ENCODE peak calls at places on chromosomes 4 and X, in ten cellular contexts. One of them, this sample, is unnamed.

GRCh38 chr4:23320881-23321612 is 568.8 kb downstream of the PPARGC1A start:
- DNase-seq in lower leg skin: no peak
- DNase-seq in endothelial cell of umbilical vein: no peak
- DNase-seq in HCT116: no peak
- DNase-seq in transverse colon: no peak
- DNase-seq in upper lobe of left lung: no peak
- DNase-seq in Peyer's patch: no peak
- DNase-seq in adrenal gland: no peak
- DNase-seq in suprapubic skin: no peak
- DNase-seq in A549: no peak
- DNase-seq in this sample: no peak

GRCh38 chr4:26763063-26763462 is 97.6 kb upstream of the STIM2 start:
- DNase-seq in transverse colon: no peak
- DNase-seq in upper lobe of left lung: no peak
- DNase-seq in A549: no peak
- DNase-seq in Peyer's patch: no peak
- DNase-seq in adrenal gland: no peak
- DNase-seq in lower leg skin: no peak
- DNase-seq in suprapubic skin: no peak
- DNase-seq in endothelial cell of umbilical vein: no peak
- DNase-seq in HCT116: no peak
- DNase-seq in this sample: no peak

GRCh38 chr4:128349921-128350320 is 62.3 kb upstream of the PGRMC2 start:
- DNase-seq in suprapubic skin: no peak
- DNase-seq in A549: peak; percentile 94
- DNase-seq in lower leg skin: no peak
- DNase-seq in Peyer's patch: no peak
- DNase-seq in HCT116: no peak
- DNase-seq in transverse colon: no peak
- DNase-seq in adrenal gland: no peak
- DNase-seq in upper lobe of left lung: no peak
- DNase-seq in endothelial cell of umbilical vein: no peak
- DNase-seq in this sample: no peak

GRCh38 chrX:119008122-119008744 is 33.8 kb downstream of the LONRF3 start:
- DNase-seq in lower leg skin: no peak
- DNase-seq in Peyer's patch: peak; percentile 49
- DNase-seq in suprapubic skin: no peak
- DNase-seq in adrenal gland: no peak
- DNase-seq in HCT116: no peak
- DNase-seq in transverse colon: peak; percentile 21
- DNase-seq in upper lobe of left lung: no peak
- DNase-seq in A549: peak; percentile 28
- DNase-seq in endothelial cell of umbilical vein: peak; percentile 44
- DNase-seq in this sample: peak; percentile 9

GRCh38 chr4:11483076-11483475 is 54.4 kb upstream of the HS3ST1 start:
- DNase-seq in Peyer's patch: no peak
- DNase-seq in transverse colon: no peak
- DNase-seq in upper lobe of left lung: no peak
- DNase-seq in HCT116: no peak
- DNase-seq in suprapubic skin: no peak
- DNase-seq in lower leg skin: no peak
- DNase-seq in endothelial cell of umbilical vein: peak; percentile 15
- DNase-seq in A549: no peak
- DNase-seq in adrenal gland: no peak
- DNase-seq in this sample: no peak

GRCh38 chrX:121456315-121456714 is 408.9 kb downstream of the GLUD2 start:
- DNase-seq in Peyer's patch: no peak
- DNase-seq in adrenal gland: no peak
- DNase-seq in upper lobe of left lung: no peak
- DNase-seq in transverse colon: no peak
- DNase-seq in lower leg skin: no peak
- DNase-seq in suprapubic skin: no peak
- DNase-seq in HCT116: no peak
- DNase-seq in A549: no peak
- DNase-seq in endothelial cell of umbilical vein: no peak
- DNase-seq in this sample: no peak

GRCh38 chr4:79308087-79308486 is 17.8 kb downstream of the NAA11 start:
- DNase-seq in upper lobe of left lung: no peak
- DNase-seq in HCT116: no peak
- DNase-seq in A549: no peak
- DNase-seq in transverse colon: no peak
- DNase-seq in adrenal gland: no peak
- DNase-seq in Peyer's patch: no peak
- DNase-seq in lower leg skin: no peak
- DNase-seq in endothelial cell of umbilical vein: no peak
- DNase-seq in suprapubic skin: no peak
- DNase-seq in this sample: no peak

GRCh38 chr4:145531193-145531592 is 49.5 kb downstream of the SMAD1 start:
- DNase-seq in A549: no peak
- DNase-seq in lower leg skin: no peak
- DNase-seq in upper lobe of left lung: no peak
- DNase-seq in Peyer's patch: no peak
- DNase-seq in adrenal gland: no peak
- DNase-seq in HCT116: no peak
- DNase-seq in endothelial cell of umbilical vein: no peak
- DNase-seq in suprapubic skin: no peak
- DNase-seq in transverse colon: peak; percentile 13
- DNase-seq in this sample: no peak

GRCh38 chr4:145452447-145453162 is 29.0 kb upstream of the SMAD1 start:
- DNase-seq in upper lobe of left lung: no peak
- DNase-seq in endothelial cell of umbilical vein: peak; percentile 55
- DNase-seq in suprapubic skin: no peak
- DNase-seq in HCT116: no peak
- DNase-seq in Peyer's patch: no peak
- DNase-seq in A549: no peak
- DNase-seq in adrenal gland: no peak
- DNase-seq in lower leg skin: no peak
- DNase-seq in transverse colon: no peak
- DNase-seq in this sample: no peak

GRCh38 chr4:10983274-10983673 is 298.7 kb upstream of the CLNK start:
- DNase-seq in lower leg skin: no peak
- DNase-seq in Peyer's patch: no peak
- DNase-seq in endothelial cell of umbilical vein: no peak
- DNase-seq in upper lobe of left lung: no peak
- DNase-seq in adrenal gland: no peak
- DNase-seq in A549: no peak
- DNase-seq in suprapubic skin: no peak
- DNase-seq in transverse colon: peak; percentile 9
- DNase-seq in HCT116: no peak
- DNase-seq in this sample: no peak

GRCh38 chrX:70497026-70497425 is 52.4 kb downstream of the DLG3 start:
- DNase-seq in lower leg skin: no peak
- DNase-seq in A549: no peak
- DNase-seq in HCT116: no peak
- DNase-seq in transverse colon: no peak
- DNase-seq in upper lobe of left lung: no peak
- DNase-seq in adrenal gland: no peak
- DNase-seq in Peyer's patch: no peak
- DNase-seq in suprapubic skin: no peak
- DNase-seq in endothelial cell of umbilical vein: no peak
- DNase-seq in this sample: no peak

GRCh38 chr4:156781852-156782251 is 189.7 kb downstream of the PDGFC start:
- DNase-seq in lower leg skin: no peak
- DNase-seq in A549: peak; percentile 9
- DNase-seq in Peyer's patch: no peak
- DNase-seq in adrenal gland: no peak
- DNase-seq in transverse colon: no peak
- DNase-seq in HCT116: peak; percentile 29
- DNase-seq in suprapubic skin: no peak
- DNase-seq in endothelial cell of umbilical vein: no peak
- DNase-seq in upper lobe of left lung: no peak
- DNase-seq in this sample: no peak

GRCh38 chr4:16775411-16776154 is 122.9 kb downstream of the LDB2 start:
- DNase-seq in endothelial cell of umbilical vein: no peak
- DNase-seq in lower leg skin: no peak
- DNase-seq in adrenal gland: no peak
- DNase-seq in suprapubic skin: no peak
- DNase-seq in transverse colon: no peak
- DNase-seq in A549: no peak
- DNase-seq in HCT116: no peak
- DNase-seq in upper lobe of left lung: no peak
- DNase-seq in Peyer's patch: no peak
- DNase-seq in this sample: no peak

GRCh38 chrX:64265265-64265664 is 34.9 kb upstream of the ASB12 start:
- DNase-seq in transverse colon: no peak
- DNase-seq in HCT116: no peak
- DNase-seq in Peyer's patch: no peak
- DNase-seq in A549: no peak
- DNase-seq in lower leg skin: no peak
- DNase-seq in adrenal gland: no peak
- DNase-seq in endothelial cell of umbilical vein: no peak
- DNase-seq in upper lobe of left lung: no peak
- DNase-seq in suprapubic skin: no peak
- DNase-seq in this sample: no peak

DNA sequence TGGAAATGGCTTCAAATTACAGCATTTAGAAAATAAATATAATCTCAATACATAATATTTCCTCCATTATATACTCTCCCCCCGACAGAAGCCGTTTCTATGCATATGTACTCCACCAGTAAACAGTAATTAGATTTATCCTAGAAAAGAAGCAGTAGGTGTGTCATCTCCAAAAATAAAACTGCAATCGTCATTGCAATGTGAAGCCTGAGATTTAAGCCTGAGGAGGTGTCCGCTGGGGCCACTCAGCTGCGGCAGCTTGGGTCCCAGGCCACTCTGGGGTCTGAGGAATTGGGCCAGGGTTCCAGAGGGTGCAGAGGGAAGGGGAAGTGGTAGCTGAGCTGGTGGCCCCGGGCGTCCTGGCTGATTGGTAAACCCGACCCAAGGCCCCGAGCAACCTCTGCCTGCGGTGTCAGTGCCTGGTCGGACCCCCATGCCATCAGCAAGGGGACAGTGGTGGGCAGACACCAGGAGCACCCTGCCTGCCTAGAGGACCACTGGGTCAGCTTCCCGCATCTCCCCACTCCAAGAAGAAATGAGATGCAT is 7.8 kb upstream of the MXD4 start:
- DNase-seq in transverse colon: no peak
- DNase-seq in suprapubic skin: no peak
- DNase-seq in Peyer's patch: no peak
- DNase-seq in A549: no peak
- DNase-seq in upper lobe of left lung: no peak
- DNase-seq in HCT116: no peak
- DNase-seq in adrenal gland: no peak
- DNase-seq in endothelial cell of umbilical vein: no peak
- DNase-seq in lower leg skin: no peak
- DNase-seq in this sample: no peak
- TF ChIP-seq POLR2A in transverse colon: no peak
- TF ChIP-seq POLR2A in suprapubic skin: no peak
- TF ChIP-seq POLR2A in Peyer's patch: no peak
- TF ChIP-seq POLR2A in A549: no peak
- TF ChIP-seq POLR2A in upper lobe of left lung: no peak
- TF ChIP-seq POLR2A in HCT116: no peak
- TF ChIP-seq POLR2A in adrenal gland: no peak
- TF ChIP-seq POLR2A in endothelial cell of umbilical vein: no peak
- TF ChIP-seq POLR2A in lower leg skin: no peak
- TF ChIP-seq POLR2A in this sample: no peak

GRCh38 chr4:337932-338758 is 531 bp downstream of the ZNF141 start:
- DNase-seq in lower leg skin: peak; percentile 31
- DNase-seq in transverse colon: no peak
- DNase-seq in endothelial cell of umbilical vein: no peak
- DNase-seq in upper lobe of left lung: peak; percentile 38
- DNase-seq in A549: peak; percentile 22
- DNase-seq in adrenal gland: no peak
- DNase-seq in suprapubic skin: peak; percentile 76
- DNase-seq in Peyer's patch: no peak
- DNase-seq in HCT116: no peak
- DNase-seq in this sample: no peak
- TF ChIP-seq POLR2A in lower leg skin: no peak
- TF ChIP-seq POLR2A in transverse colon: no peak
- TF ChIP-seq POLR2A in endothelial cell of umbilical vein: no peak
- TF ChIP-seq POLR2A in upper lobe of left lung: no peak
- TF ChIP-seq POLR2A in A549: no peak
- TF ChIP-seq POLR2A in adrenal gland: no peak
- TF ChIP-seq POLR2A in suprapubic skin: peak; percentile 1
- TF ChIP-seq POLR2A in Peyer's patch: no peak
- TF ChIP-seq POLR2A in HCT116: no peak
- TF ChIP-seq POLR2A in this sample: no peak

DNA sequence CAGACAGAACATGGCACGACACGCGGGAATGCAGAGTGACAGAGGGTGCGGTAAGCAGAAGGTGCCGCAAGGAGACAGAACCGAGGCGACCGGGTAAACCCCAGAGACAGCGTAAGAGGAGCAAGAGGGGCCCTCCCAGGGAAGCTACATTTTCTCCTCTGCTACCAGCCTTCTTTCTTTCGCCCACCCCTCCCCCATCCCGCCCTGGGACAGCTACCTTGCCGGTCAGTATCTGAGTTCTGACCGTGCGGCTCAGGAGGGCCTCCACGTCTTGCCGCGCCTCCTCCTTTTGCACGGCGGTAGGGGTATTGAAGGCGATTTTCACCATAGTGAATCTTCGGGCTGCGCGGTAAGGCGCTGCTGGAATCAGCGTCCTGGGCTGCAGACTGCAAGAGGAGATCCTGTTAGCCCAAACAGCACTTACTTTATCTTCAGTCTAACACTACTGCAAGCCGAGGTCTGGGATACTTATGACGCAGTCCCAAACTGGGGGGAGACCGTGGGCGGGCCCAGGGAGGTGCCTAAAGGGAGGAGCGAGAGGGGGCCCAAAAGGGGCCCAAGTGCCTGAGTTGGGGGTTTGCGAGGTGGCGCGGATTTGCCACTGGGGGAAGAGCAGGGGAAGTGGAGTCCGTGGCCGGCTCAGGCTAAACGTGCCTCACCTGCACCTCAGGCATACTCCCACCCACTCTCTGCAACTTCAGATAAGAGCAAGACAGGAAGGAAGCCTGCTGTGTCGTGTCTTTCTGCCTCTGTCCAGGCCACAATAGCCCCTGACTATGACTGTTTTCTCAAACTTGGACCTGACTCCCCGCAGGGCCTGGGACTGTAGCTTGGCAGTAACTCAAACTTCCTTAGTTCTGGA is at the start of gene ITM2A:
- DNase-seq in A549: no peak
- DNase-seq in adrenal gland: no peak
- DNase-seq in suprapubic skin: peak; percentile 61
- DNase-seq in Peyer's patch: peak; percentile 51
- DNase-seq in upper lobe of left lung: peak; percentile 23
- DNase-seq in lower leg skin: peak; percentile 14
- DNase-seq in HCT116: no peak
- DNase-seq in transverse colon: peak; percentile 34
- DNase-seq in endothelial cell of umbilical vein: peak; percentile 0
- DNase-seq in this sample: no peak
- TF ChIP-seq POLR2A in A549: no peak
- TF ChIP-seq POLR2A in adrenal gland: no peak
- TF ChIP-seq POLR2A in suprapubic skin: no peak
- TF ChIP-seq POLR2A in Peyer's patch: no peak
- TF ChIP-seq POLR2A in upper lobe of left lung: peak; percentile 31
- TF ChIP-seq POLR2A in lower leg skin: no peak
- TF ChIP-seq POLR2A in HCT116: no peak
- TF ChIP-seq POLR2A in transverse colon: peak; percentile 28
- TF ChIP-seq POLR2A in endothelial cell of umbilical vein: no peak
- TF ChIP-seq POLR2A in this sample: no peak

DNA sequence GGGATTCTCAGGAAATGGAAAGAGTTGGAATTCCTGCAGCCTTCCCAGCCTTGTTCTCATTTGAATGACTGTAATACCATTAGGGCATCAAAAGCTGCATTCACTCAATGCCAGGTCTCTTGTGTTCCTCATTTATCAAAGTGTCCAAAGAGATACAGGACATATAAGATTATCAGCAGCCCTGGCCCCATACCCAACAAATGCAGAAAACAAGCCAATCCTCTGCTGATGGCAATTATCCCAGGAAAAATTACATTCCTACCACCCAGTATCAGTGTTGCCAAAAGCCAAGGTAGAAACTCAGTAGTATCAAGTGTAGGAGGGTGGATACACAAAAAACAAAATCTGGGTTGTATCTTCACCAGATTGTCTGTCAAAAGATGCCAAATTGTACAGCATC is 18.5 kb upstream of the ASB5 start:
- DNase-seq in upper lobe of left lung: no peak
- DNase-seq in adrenal gland: no peak
- DNase-seq in endothelial cell of umbilical vein: no peak
- DNase-seq in HCT116: no peak
- DNase-seq in Peyer's patch: no peak
- DNase-seq in suprapubic skin: no peak
- DNase-seq in lower leg skin: no peak
- DNase-seq in A549: no peak
- DNase-seq in transverse colon: no peak
- DNase-seq in this sample: no peak
- TF ChIP-seq POLR2A in upper lobe of left lung: no peak
- TF ChIP-seq POLR2A in adrenal gland: no peak
- TF ChIP-seq POLR2A in endothelial cell of umbilical vein: no peak
- TF ChIP-seq POLR2A in HCT116: no peak
- TF ChIP-seq POLR2A in Peyer's patch: no peak
- TF ChIP-seq POLR2A in suprapubic skin: no peak
- TF ChIP-seq POLR2A in lower leg skin: no peak
- TF ChIP-seq POLR2A in A549: no peak
- TF ChIP-seq POLR2A in transverse colon: no peak
- TF ChIP-seq POLR2A in this sample: no peak